ENCODE peak calls at places on chromosomes 6 and 20, in four cellular contexts. One of them, this sample, is unnamed.

GRCh38 chr6:33581186-33581585 is 1.1 kb upstream of the BAK1 start:
- DNase-seq in CD4-positive, CD25-positive, alpha-beta regulatory T cell: no peak
- DNase-seq in endothelial cell: no peak
- DNase-seq in posterior cingulate gyrus: no peak
- DNase-seq in this sample: no peak

GRCh38 chr20:19814241-19814640 is 56.2 kb downstream of the RIN2 start:
- DNase-seq in CD4-positive, CD25-positive, alpha-beta regulatory T cell: no peak
- DNase-seq in endothelial cell: no peak
- DNase-seq in posterior cingulate gyrus: no peak
- DNase-seq in this sample: no peak

GRCh38 chr6:7230327-7230691 is 82.7 kb downstream of the SSR1 start:
- DNase-seq in CD4-positive, CD25-positive, alpha-beta regulatory T cell: no peak
- DNase-seq in endothelial cell: no peak
- DNase-seq in posterior cingulate gyrus: no peak
- DNase-seq in this sample: no peak

GRCh38 chr20:33693741-33694645 is 7.8 kb upstream of the E2F1 start:
- DNase-seq in CD4-positive, CD25-positive, alpha-beta regulatory T cell: no peak
- DNase-seq in endothelial cell: no peak
- DNase-seq in posterior cingulate gyrus: peak
- DNase-seq in this sample: no peak

GRCh38 chr6:159833556-159833955 is 33.5 kb downstream of the PNLDC1 start:
- DNase-seq in CD4-positive, CD25-positive, alpha-beta regulatory T cell: no peak
- DNase-seq in endothelial cell: no peak
- DNase-seq in posterior cingulate gyrus: no peak
- DNase-seq in this sample: no peak

GRCh38 chr6:42393339-42393738 is 58.4 kb downstream of the TRERF1 start:
- DNase-seq in CD4-positive, CD25-positive, alpha-beta regulatory T cell: no peak
- DNase-seq in endothelial cell: no peak
- DNase-seq in posterior cingulate gyrus: no peak
- DNase-seq in this sample: no peak

GRCh38 chr20:54347216-54347833 is 128.1 kb upstream of the DOK5 start:
- DNase-seq in CD4-positive, CD25-positive, alpha-beta regulatory T cell: no peak
- DNase-seq in endothelial cell: no peak
- DNase-seq in posterior cingulate gyrus: no peak
- DNase-seq in this sample: no peak

GRCh38 chr6:41502607-41503434 is 43.4 kb upstream of the FOXP4 start:
- DNase-seq in CD4-positive, CD25-positive, alpha-beta regulatory T cell: no peak
- DNase-seq in endothelial cell: peak
- DNase-seq in posterior cingulate gyrus: no peak
- DNase-seq in this sample: no peak

GRCh38 chr6:44127186-44128019 is at the start of the genes MRPL14 and TMEM63B:
- DNase-seq in CD4-positive, CD25-positive, alpha-beta regulatory T cell: peak
- DNase-seq in endothelial cell: peak
- DNase-seq in posterior cingulate gyrus: peak
- DNase-seq in this sample: peak